ENCODE peak calls at places on chromosome 11, in seven cellular contexts. F, U, R, G, M, S and A are unnamed samples.

GRCh38 chr11:23991140-23991539 is 505.7 kb upstream of the LUZP2 start:
- DNase-seq in F (no peak), U (no peak), R (no peak), G (peak), M (no peak), S (peak), A (no peak)

GRCh38 chr11:82899191-82899820 is 924 bp downstream of the PRCP start:
- DNase-seq in F (peak), U (no peak), R (peak), G (no peak), M (no peak), S (no peak), A (no peak)

GRCh38 chr11:45105233-45105992 is 41.0 kb upstream of the PRDM11 start:
- DNase-seq in F (peak), U (peak), R (peak), G (peak), M (peak), S (peak), A (peak)

GRCh38 chr11:2561283-2562180 is 116.7 kb downstream of the KCNQ1 start:
- DNase-seq in F (no peak), U (no peak), R (no peak), G (no peak), M (no peak), S (peak), A (no peak)

GRCh38 chr11:117641008-117641915 is 155.8 kb downstream of the DSCAML1 start:
- DNase-seq in F (no peak), U (no peak), R (no peak), G (no peak), M (no peak), S (no peak), A (no peak)

GRCh38 chr11:123063396-123064267 is 1.7 kb upstream of the HSPA8 start:
- DNase-seq in F (peak), U (no peak), R (peak), G (peak), M (no peak), S (no peak), A (no peak)

GRCh38 chr11:45146072-45147016 is at the start of gene PRDM11:
- DNase-seq in F (peak), U (peak), R (peak), G (peak), M (no peak), S (peak), A (peak)

GRCh38 chr11:2116680-2117079 is 22.5 kb downstream of the IGF2 start:
- DNase-seq in F (no peak), U (no peak), R (no peak), G (no peak), M (no peak), S (no peak), A (no peak)

GRCh38 chr11:62810748-62811147 is 5.5 kb upstream of the NXF1 start:
- DNase-seq in F (no peak), U (no peak), R (no peak), G (no peak), M (no peak), S (no peak), A (no peak)

GRCh38 chr11:2901196-2901796 is 15.7 kb upstream of the CDKN1C start:
- DNase-seq in F (no peak), U (no peak), R (no peak), G (no peak), M (no peak), S (no peak), A (no peak)

GRCh38 chr11:3939651-3940190 is 84.3 kb downstream of the STIM1 start:
- DNase-seq in F (no peak), U (no peak), R (peak), G (peak), M (no peak), S (no peak), A (no peak)

GRCh38 chr11:9461760-9462134 is 935 bp downstream of the ZNF143 start:
- DNase-seq in F (peak), U (no peak), R (peak), G (peak), M (no peak), S (no peak), A (no peak)

GRCh38 chr11:72569966-72570892 is 104.0 kb downstream of the PDE2A start:
- DNase-seq in F (no peak), U (peak), R (peak), G (peak), M (no peak), S (peak), A (no peak)

GRCh38 chr11:2511421-2512369 is 66.9 kb downstream of the KCNQ1 start:
- DNase-seq in F (no peak), U (no peak), R (no peak), G (no peak), M (no peak), S (no peak), A (no peak)

GRCh38 chr11:117273550-117274289 is 17.4 kb upstream of the BACE1-AS start:
- DNase-seq in F (peak), U (no peak), R (peak), G (peak), M (peak), S (no peak), A (no peak)

GRCh38 chr11:1042626-1043562 is 6.4 kb upstream of the MUC6 start:
- DNase-seq in F (no peak), U (no peak), R (no peak), G (no peak), M (no peak), S (no peak), A (no peak)

GRCh38 chr11:1131033-1131911 is 26.5 kb upstream of the MUC5AC start:
- DNase-seq in F (no peak), U (peak), R (no peak), G (no peak), M (no peak), S (no peak), A (no peak)

GRCh38 chr11:116312560-116313340 is 460.0 kb downstream of the BUD13 start:
- DNase-seq in F (no peak), U (no peak), R (no peak), G (no peak), M (no peak), S (no peak), A (no peak)

GRCh38 chr11:61974766-61975631 is 7.6 kb upstream of the FTH1 start:
- DNase-seq in F (no peak), U (no peak), R (no peak), G (no peak), M (no peak), S (no peak), A (no peak)

GRCh38 chr11:109586789-109587188 is 164.8 kb downstream of the C11orf87 start:
- DNase-seq in F (peak), U (peak), R (no peak), G (no peak), M (no peak), S (no peak), A (no peak)

DNA sequence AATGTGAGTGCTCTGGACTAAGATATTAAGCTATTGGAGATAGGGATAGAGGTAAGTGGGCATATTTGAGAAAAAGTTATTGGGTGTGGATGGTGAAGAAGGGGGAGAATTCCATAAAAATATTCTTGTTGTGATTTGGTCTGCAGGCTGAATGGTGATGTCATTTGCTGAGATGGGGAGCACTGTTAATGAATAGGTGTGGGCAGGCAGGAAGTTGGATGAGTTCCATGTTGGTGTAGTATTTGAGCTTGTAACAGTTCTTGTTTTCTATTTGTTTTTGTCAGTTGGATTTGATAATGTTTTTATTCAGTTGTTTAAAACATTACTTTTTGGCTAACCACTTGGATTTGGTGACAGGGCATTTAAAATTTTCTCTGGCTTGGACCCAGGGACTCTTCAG is 168.8 kb downstream of the C11orf87 start:
- DNase-seq in F (no peak), U (no peak), R (no peak), G (no peak), M (no peak), S (no peak), A (no peak)
- H2BK5ac ChIP-seq in F (no peak), U (no peak), R (no peak), G (no peak), M (no peak), S (no peak), A (no peak)

DNA sequence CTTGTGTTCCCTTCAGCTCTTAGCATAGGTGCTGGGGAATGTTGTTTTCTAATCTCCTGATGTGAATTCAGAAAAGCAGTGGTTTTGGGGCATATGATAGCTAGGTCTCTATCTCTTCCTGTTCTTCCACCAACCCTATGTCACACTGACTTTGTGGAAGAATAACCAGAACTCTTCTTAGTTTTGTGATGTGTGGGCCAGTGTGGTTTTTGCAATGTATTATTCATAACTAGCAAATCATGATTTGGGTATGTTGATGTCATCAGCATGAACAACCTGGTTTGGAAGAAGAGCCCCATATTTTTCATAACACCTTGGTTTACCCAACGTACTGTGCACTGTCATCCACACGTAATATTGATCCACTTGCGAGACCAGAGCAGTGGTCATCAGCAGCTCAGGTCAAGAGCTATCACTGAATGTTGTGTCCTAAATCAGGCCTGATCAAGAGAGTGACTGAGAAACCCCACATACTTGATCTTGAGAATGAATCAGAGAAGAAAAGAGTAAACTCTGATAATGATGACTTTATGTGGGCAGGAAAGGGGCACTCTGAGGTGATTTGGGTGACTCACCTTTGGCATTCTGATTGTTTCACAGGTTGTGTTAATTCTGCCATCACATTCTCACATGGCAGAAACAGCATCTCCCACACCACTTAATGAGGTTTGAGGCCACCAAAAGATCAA is 19.4 kb upstream of the MS4A6E start:
- DNase-seq in F (no peak), U (no peak), R (no peak), G (no peak), M (no peak), S (no peak), A (no peak)
- H2BK5ac ChIP-seq in F (no peak), U (no peak), R (no peak), G (no peak), M (no peak), S (no peak), A (no peak)

DNA sequence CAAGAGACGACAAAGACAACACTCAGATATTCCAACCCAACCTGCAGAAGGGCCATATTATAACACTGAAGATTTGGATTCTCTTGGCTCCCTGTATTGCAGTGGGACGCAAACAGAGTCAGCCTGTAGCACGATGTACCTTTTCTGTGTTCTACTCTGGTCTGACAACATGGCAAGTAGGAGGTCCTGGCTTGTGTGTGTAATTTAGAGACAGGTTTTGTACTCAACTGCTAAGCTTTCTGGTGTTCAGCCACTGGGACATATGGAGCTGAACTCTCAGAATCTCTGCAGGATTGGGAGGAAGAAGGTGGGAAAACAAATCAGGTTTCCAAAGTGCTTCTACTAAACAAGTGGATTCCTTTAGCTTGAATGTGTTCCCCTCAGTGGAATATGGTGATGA is 192.4 kb upstream of the MTMR2 start:
- DNase-seq in F (no peak), U (no peak), R (no peak), G (peak), M (no peak), S (no peak), A (no peak)
- H2BK5ac ChIP-seq in F (no peak), U (no peak), R (no peak), G (no peak), M (no peak), S (no peak), A (no peak)

DNA sequence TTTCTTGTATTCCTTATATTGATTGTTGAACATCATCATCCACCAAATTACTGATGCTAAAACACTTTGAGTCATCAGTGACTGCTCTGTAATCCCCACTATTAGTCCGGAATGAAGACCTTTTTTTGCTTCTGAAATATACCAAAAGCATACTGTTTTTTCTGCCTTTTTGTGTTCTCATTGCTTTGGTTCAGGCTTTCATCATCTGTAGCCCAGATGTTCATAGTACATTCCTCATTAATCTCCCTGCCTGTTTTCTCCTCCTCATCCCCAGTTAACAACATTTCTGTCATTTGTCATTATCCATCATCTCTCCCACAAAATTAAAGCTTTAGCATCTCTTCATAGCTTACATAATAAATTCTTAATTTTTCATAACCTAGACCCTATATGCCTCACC is 9.2 kb downstream of the CEP57 start:
- DNase-seq in F (no peak), U (no peak), R (no peak), G (no peak), M (no peak), S (no peak), A (no peak)
- H2BK5ac ChIP-seq in F (no peak), U (no peak), R (no peak), G (no peak), M (no peak), S (no peak), A (no peak)

GRCh38 chr11:67002297-67002913 is 20.5 kb upstream of the SYT12 start:
- DNase-seq in F (peak), U (peak), R (no peak), G (no peak), M (no peak), S (no peak), A (peak)
- H2BK5ac ChIP-seq in F (no peak), U (no peak), R (no peak), G (no peak), M (peak), S (no peak), A (no peak)

GRCh38 chr11:27203077-27203476 is 159.9 kb downstream of the CCDC34 start:
- DNase-seq in F (peak), U (no peak), R (no peak), G (no peak), M (no peak), S (peak), A (no peak)
- H2BK5ac ChIP-seq in F (no peak), U (no peak), R (no peak), G (no peak), M (no peak), S (no peak), A (no peak)

GRCh38 chr11:36054628-36055027 is 110.8 kb downstream of the LDLRAD3 start:
- DNase-seq in F (no peak), U (no peak), R (no peak), G (no peak), M (no peak), S (no peak), A (no peak)
- H2BK5ac ChIP-seq in F (no peak), U (no peak), R (no peak), G (peak), M (no peak), S (no peak), A (no peak)

GRCh38 chr11:34105079-34105956 is at the start of gene NAT10:
- DNase-seq in F (peak), U (peak), R (peak), G (peak), M (peak), S (peak), A (peak)

GRCh38 chr11:34105957-34106504 is 602 bp downstream of the NAT10 start:
- DNase-seq in F (peak), U (no peak), R (no peak), G (peak), M (no peak), S (no peak), A (no peak)

GRCh38 chr11:34098813-34099212 is 6.6 kb upstream of the NAT10 start:
- DNase-seq in F (no peak), U (no peak), R (no peak), G (no peak), M (no peak), S (no peak), A (no peak)

DNA sequence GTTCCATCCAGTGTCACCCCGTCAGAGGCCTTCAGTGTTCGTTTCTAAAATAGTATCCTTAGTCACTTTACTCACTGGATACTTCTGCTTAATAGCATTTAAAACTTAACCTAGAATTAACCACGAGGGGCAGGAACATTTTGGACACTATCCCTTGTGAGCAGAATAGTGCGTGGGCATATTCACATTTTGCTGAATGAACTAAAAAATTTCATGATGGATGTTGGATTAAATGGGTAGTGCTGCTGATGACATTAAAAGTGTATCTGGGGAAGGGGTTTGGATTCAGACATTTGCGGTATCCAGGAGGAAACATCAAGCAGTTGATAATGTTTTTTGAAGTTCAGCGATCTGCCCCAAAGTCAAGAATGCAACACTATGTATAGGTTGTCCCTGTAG is 750 bp upstream of the NAT10 start:
- DNase-seq in F (no peak), U (no peak), R (peak), G (no peak), M (no peak), S (no peak), A (no peak)
- H2BK5ac ChIP-seq in F (no peak), U (no peak), R (no peak), G (peak), M (no peak), S (no peak), A (no peak)